ENCODE peak calls at places on chromosomes 2 and 18, in six cellular contexts. G is mucosa of descending colon, R is H9, E is left ventricle myocardium inferior, L is fibroblast of lung, I is GM20000. A is an unnamed sample.

GRCh38 chr2:191935247-191935646 is 88.4 kb upstream of the CAVIN2 start:
- DNase-seq in G (no peak), R (no peak), E (no peak), L (no peak), I (no peak), A (peak; percentile 51)

GRCh38 chr2:100260712-100261620 is 61.3 kb downstream of the LONRF2 start:
- DNase-seq in G (peak; percentile 48), R (peak; percentile 79), E (peak; percentile 59), L (peak; percentile 72), I (peak; percentile 55), A (peak; percentile 82)

GRCh38 chr2:241020629-241021190 is 22.3 kb downstream of the SNED1 start:
- DNase-seq in G (no peak), R (no peak), E (no peak), L (no peak), I (no peak), A (no peak)

GRCh38 chr2:159518321-159519005 is 97.9 kb downstream of the BAZ2B start:
- DNase-seq in G (no peak), R (no peak), E (no peak), L (peak; percentile 36), I (no peak), A (no peak)

GRCh38 chr18:8735274-8735673 is 29.9 kb downstream of the MTCL1 start:
- DNase-seq in G (no peak), R (no peak), E (no peak), L (no peak), I (no peak), A (no peak)

GRCh38 chr18:70280007-70280925 is 8.6 kb upstream of the SOCS6 start:
- DNase-seq in G (no peak), R (no peak), E (no peak), L (peak; percentile 58), I (no peak), A (no peak)

GRCh38 chr2:175282300-175282699 is 100.8 kb upstream of the ATP5MC3 start:
- DNase-seq in G (no peak), R (no peak), E (no peak), L (peak; percentile 25), I (peak; percentile 52), A (no peak)

GRCh38 chr2:26072925-26073768 is 39.3 kb downstream of the RAB10 start:
- DNase-seq in G (no peak), R (no peak), E (no peak), L (no peak), I (no peak), A (no peak)

GRCh38 chr2:228164718-228165117 is 16.8 kb downstream of the SPHKAP start:
- DNase-seq in G (no peak), R (no peak), E (no peak), L (no peak), I (no peak), A (no peak)

GRCh38 chr2:181223239-181223638 is 233.9 kb upstream of the ITGA4 start:
- DNase-seq in G (no peak), R (no peak), E (no peak), L (no peak), I (no peak), A (no peak)

GRCh38 chr2:39487398-39488250 is 50.5 kb upstream of the MAP4K3 start:
- DNase-seq in G (no peak), R (no peak), E (no peak), L (peak; percentile 87), I (no peak), A (no peak)

GRCh38 chr2:26691881-26692813 is at the start of gene KCNK3:
- DNase-seq in G (peak; percentile 58), R (peak; percentile 88), E (peak; percentile 70), L (peak; percentile 60), I (peak; percentile 74), A (peak; percentile 87)

GRCh38 chr2:25078171-25079049 is 36.5 kb downstream of the EFR3B start:
- DNase-seq in G (no peak), R (no peak), E (no peak), L (peak; percentile 92), I (no peak), A (no peak)

GRCh38 chr2:237060518-237061312 is 25.0 kb upstream of the COPS8 start:
- DNase-seq in G (no peak), R (peak; percentile 72), E (no peak), L (peak; percentile 59), I (peak; percentile 49), A (peak; percentile 39)

GRCh38 chr18:26215247-26215970 is 10.8 kb upstream of the TAF4B start:
- DNase-seq in G (no peak), R (no peak), E (no peak), L (no peak), I (peak; percentile 49), A (no peak)

GRCh38 chr2:50781646-50782045 is 250.3 kb downstream of the NRXN1 start:
- DNase-seq in G (no peak), R (no peak), E (no peak), L (no peak), I (no peak), A (no peak)

GRCh38 chr18:74233933-74234325 is 57.8 kb downstream of the CYB5A start:
- DNase-seq in G (no peak), R (no peak), E (no peak), L (no peak), I (no peak), A (no peak)

GRCh38 chr2:46358713-46359112 is 61.5 kb downstream of the EPAS1 start:
- DNase-seq in G (no peak), R (no peak), E (no peak), L (no peak), I (no peak), A (no peak)

GRCh38 chr2:108485253-108485652 is 36.2 kb downstream of the GCC2 start:
- DNase-seq in G (no peak), R (no peak), E (no peak), L (no peak), I (no peak), A (no peak)

GRCh38 chr2:206275274-206276160 is 1.1 kb downstream of the ZDBF2 start:
- DNase-seq in G (no peak), R (no peak), E (no peak), L (peak; percentile 57), I (peak; percentile 70), A (peak; percentile 26)

DNA sequence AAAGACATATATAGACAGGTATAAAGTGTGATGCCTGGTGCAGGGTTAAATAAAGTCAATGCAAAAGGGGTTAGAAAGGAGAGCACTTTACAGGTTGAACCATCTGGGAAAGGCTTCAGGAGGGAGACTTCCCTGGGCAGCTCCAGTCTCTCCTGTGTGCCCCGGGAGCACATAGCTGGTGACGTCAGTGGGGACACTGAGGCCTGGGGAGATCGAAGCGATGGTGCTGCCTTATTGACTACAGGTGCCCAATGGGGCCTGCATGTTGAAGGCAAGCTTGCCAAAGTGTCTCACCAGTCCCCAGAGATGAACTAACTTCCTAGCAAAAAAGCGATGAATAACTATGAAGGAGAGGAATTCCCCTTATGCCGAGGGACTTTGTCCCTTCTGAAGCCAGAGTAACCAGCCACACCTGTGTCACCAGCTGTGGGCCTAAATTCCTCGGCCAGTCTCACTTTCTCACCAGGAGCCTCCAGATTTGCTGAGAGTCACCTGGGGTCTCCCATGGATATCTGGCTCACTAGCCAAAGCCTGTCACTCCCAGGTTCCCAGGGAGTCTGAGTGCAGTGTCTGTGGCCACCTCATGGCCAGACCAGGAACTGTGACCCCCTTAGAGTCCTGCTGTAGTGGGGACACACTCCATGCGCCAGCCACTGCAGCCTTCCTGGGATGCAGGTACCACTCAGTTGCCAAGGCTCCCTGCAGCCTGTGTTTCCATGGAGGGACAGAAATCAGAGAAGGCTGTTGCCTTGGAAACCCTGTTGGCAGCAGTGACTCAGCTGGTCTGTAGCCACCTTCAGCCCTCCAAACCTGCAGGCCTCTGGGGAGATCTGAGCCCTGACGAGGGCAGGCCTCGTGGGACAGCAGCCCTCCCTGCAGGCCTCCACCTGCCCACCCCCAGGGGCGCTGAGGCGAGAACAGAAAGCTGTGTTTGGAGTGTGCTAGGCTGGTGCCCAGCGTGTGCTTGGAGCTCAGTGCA is 128.7 kb downstream of the CTIF start:
- DNase-seq in G (no peak), R (peak; percentile 68), E (no peak), L (peak; percentile 43), I (no peak), A (peak; percentile 58)
- TF ChIP-seq CTCF in G (no peak), R (peak; percentile 62), E (peak; percentile 28), L (no peak), I (no peak), A (peak; percentile 67)

GRCh38 chr2:85804583-85804982 is 50.8 kb downstream of the ATOH8 start:
- DNase-seq in G (no peak), R (no peak), E (no peak), L (no peak), I (peak; percentile 50), A (no peak)
- TF ChIP-seq CTCF in G (peak; percentile 34), R (peak; percentile 79), E (peak; percentile 76), L (peak; percentile 57), I (peak; percentile 7), A (peak; percentile 76)

GRCh38 chr2:146678516-146678915 is 1166.3 kb upstream of the ACVR2A start:
- DNase-seq in G (no peak), R (no peak), E (no peak), L (no peak), I (no peak), A (no peak)

DNA sequence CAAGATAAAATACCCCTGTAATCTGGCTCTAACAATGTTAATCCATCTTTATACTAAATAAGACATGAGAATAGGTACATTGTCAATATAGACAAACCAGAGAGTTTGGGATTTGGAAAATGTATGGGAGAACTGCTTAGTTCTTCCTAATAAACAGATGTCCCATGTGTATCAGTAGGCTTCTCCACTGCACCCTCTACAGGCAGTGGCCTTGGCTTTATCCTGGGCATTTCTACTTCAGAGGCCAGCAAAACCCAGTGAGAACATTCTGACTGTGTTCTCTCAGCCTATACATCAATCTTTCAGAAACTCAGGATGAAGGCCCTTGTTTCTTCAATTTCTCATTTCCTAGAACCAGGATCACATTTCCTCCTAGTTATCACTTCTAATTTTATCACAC is 1167.5 kb upstream of the ACVR2A start:
- DNase-seq in G (no peak), R (no peak), E (no peak), L (no peak), I (no peak), A (no peak)
- TF ChIP-seq CTCF in G (no peak), R (peak; percentile 57), E (no peak), L (peak; percentile 14), I (no peak), A (no peak)

GRCh38 chr2:223957092-223957851 is at the start of gene MRPL44:
- DNase-seq in G (peak; percentile 98), R (peak; percentile 94), E (peak; percentile 97), L (peak; percentile 91), I (peak; percentile 91), A (peak; percentile 98)
- TF ChIP-seq CTCF in G (no peak), R (no peak), E (peak; percentile 16), L (no peak), I (no peak), A (no peak)

A was measured in glutamatergic neuron.